ENCODE peak calls at places on chromosome 5, in nine cellular contexts. V is AG04450, E is body of pancreas, U is choroid plexus epithelial cell, L is prostate gland, F is spleen, S is PC-3, A is gastrocnemius medialis, T is transverse colon. N is an unnamed sample.

GRCh38 chr5:31733365-31733764 is 94.4 kb downstream of the PDZD2 start:
- DNase-seq in V (no peak), E (no peak), U (no peak), L (no peak), F (no peak), S (peak), A (no peak), T (no peak), N (no peak)

GRCh38 chr5:88785396-88786216 is 97.4 kb downstream of the MEF2C start:
- DNase-seq in V (peak), E (peak), U (peak), L (peak), F (no peak), S (peak), A (peak), T (peak), N (peak)

GRCh38 chr5:179217356-179217755 is 127.9 kb downstream of the ADAMTS2 start:
- DNase-seq in V (no peak), E (no peak), U (peak), L (no peak), F (no peak), S (no peak), A (no peak), T (no peak), N (no peak)

GRCh38 chr5:33650911-33651310 is 210.1 kb downstream of the TARS1 start:
- DNase-seq in V (no peak), E (no peak), U (peak), L (no peak), F (no peak), S (peak), A (no peak), T (no peak), N (no peak)

GRCh38 chr5:126481243-126481642 is 58.0 kb downstream of the GRAMD2B start:
- DNase-seq in V (peak), E (no peak), U (peak), L (no peak), F (no peak), S (no peak), A (no peak), T (no peak), N (no peak)

GRCh38 chr5:71632168-71632567 is 45.0 kb downstream of the MCCC2 start:
- DNase-seq in V (no peak), E (no peak), U (no peak), L (peak), F (no peak), S (peak), A (no peak), T (no peak), N (no peak)

GRCh38 chr5:43007246-43007910 is 32.7 kb downstream of the ANXA2R start:
- DNase-seq in V (peak), E (peak), U (peak), L (peak), F (peak), S (peak), A (no peak), T (peak), N (peak)

GRCh38 chr5:98927988-98928801 is 612 bp downstream of the CHD1 start:
- DNase-seq in V (no peak), E (peak), U (peak), L (peak), F (no peak), S (peak), A (peak), T (peak), N (peak)

GRCh38 chr5:69004127-69004526 is 89.7 kb upstream of the SLC30A5 start:
- DNase-seq in V (no peak), E (no peak), U (no peak), L (no peak), F (no peak), S (no peak), A (no peak), T (no peak), N (no peak)

GRCh38 chr5:116130471-116130870 is 45.6 kb downstream of the COMMD10 start:
- DNase-seq in V (no peak), E (no peak), U (peak), L (no peak), F (no peak), S (peak), A (no peak), T (no peak), N (peak)

GRCh38 chr5:134575316-134575715 is 49.8 kb downstream of the JADE2 start:
- DNase-seq in V (no peak), E (no peak), U (no peak), L (no peak), F (no peak), S (no peak), A (no peak), T (no peak), N (no peak)

GRCh38 chr5:135331612-135332011 is 67.4 kb downstream of the MACROH2A1 start:
- DNase-seq in V (no peak), E (no peak), U (no peak), L (no peak), F (no peak), S (no peak), A (no peak), T (no peak), N (no peak)

GRCh38 chr5:72146056-72146455 is 38.8 kb downstream of the MAP1B start:
- DNase-seq in V (no peak), E (no peak), U (no peak), L (no peak), F (no peak), S (no peak), A (no peak), T (no peak), N (no peak)

GRCh38 chr5:154610321-154611154 is 132.5 kb upstream of the HAND1 start:
- DNase-seq in V (peak), E (peak), U (peak), L (peak), F (peak), S (peak), A (peak), T (peak), N (peak)

GRCh38 chr5:164115420-164115819 is 610.0 kb downstream of the MAT2B start:
- DNase-seq in V (no peak), E (no peak), U (no peak), L (no peak), F (no peak), S (peak), A (no peak), T (no peak), N (no peak)

GRCh38 chr5:78065663-78066062 is 228.8 kb downstream of the AP3B1 start:
- DNase-seq in V (no peak), E (no peak), U (no peak), L (no peak), F (no peak), S (peak), A (no peak), T (no peak), N (no peak)

DNA sequence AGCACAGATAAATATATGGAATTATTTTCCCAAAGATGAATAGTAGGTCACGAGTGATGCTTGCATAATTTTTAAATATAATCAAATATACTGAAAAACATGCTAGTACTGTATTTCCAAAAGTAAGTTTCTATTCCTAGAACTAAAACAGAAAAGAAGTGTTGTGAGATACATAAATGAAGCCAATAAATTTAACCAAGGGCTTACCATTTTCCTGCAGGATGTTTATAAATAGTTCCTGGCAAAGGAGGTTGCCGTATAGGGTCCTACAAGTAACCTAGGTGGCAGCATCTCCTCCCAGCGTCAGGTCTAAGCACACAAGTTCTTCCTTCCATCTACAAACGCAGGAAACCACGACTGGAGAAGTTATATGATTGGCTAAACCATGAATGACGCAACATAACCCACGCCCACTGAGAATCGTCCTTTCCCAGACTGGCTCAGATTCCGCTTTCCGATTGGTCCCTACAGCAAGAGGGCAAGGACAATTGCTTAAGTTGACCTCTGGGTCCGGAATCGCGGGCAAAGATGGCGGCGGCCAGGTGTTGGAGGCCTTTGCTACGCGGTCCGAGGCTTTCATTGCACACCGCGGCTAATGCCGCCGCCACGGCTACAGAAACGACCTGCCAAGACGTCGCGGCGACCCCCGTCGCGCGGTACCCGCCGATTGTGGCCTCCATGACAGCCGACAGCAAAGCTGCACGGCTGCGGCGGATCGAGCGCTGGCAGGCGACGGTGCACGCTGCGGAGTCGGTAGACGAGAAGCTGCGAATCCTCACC is at the start of gene MRPS30:
- DNase-seq in V (peak), E (peak), U (peak), L (peak), F (peak), S (peak), A (peak), T (peak), N (peak)
- TF ChIP-seq CTCF in V (peak), E (peak), U (peak), L (peak), F (peak), S (peak), A (no peak), T (no peak), N (peak)

DNA sequence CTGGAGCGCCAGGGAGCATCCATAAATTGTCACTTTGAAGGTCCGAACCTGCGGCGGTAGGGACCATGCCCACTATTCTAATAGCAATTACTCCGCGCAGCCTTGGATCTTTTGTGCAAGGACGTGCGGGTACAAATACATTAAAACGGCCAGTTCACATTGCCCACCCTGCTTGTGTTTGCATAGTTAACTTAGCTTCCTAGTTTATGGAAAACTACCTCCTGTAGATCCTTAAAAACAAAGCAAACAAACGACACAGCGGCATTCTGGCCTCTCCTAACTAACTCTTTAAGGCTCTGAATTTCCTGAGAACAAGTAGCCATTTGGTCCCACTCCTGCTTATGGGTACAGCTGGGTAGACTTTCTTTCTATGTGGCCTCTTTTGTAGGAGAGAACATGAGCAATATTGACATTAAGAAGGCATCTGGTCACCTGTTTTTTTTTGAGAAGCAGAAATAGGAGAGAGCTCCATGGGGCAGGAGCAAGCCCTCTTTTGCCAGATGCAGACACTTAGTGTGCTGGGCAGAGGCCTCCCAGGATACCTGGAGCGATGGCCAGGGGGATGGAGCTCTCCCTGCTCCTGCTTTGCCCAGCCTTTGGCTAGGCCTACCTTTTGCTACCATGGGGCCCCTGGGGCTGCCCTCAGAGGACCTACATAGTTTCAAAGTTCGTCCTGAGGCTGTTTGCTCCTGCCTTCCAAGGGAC is 2.1 kb upstream of the STC2 start:
- DNase-seq in V (no peak), E (no peak), U (no peak), L (no peak), F (no peak), S (peak), A (no peak), T (no peak), N (no peak)
- H3K4me3 ChIP-seq in V (no peak), E (no peak), U (peak), L (no peak), F (no peak), S (peak), A (no peak), T (no peak), N (no peak)

DNA sequence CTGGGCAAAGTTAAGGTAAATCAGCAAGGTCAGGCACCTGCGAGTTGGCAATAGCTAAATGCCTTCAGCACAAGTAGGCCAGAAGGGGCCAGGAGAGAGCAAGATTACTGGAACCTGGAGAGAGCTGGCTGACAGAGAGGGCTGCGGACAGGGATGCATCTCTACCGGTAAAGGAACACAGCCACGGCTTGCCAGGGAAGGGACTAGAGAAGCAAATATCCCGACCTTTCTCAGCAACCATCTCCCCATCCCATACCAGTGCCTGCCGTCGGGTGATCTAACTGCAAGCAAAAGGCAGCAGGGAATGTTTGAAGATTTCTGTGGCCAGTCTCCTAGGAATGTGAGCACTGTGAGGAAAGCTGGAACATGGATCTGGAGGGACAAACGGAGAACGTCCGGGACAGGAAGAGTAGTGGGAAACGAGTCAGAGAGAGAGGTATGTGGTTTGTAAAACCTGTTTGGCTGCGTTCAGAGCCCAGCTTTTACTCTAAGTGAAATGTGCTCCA is 15.9 kb upstream of the ABLIM3 start:
- DNase-seq in V (no peak), E (peak), U (peak), L (peak), F (no peak), S (peak), A (no peak), T (no peak), N (no peak)
- TF ChIP-seq CTCF in V (peak), E (peak), U (peak), L (no peak), F (no peak), S (peak), A (no peak), T (no peak), N (peak)

GRCh38 chr5:145246379-145246778 is 588.8 kb downstream of the PRELID2 start:
- DNase-seq in V (no peak), E (no peak), U (no peak), L (no peak), F (no peak), S (no peak), A (no peak), T (no peak), N (no peak)

GRCh38 chr5:145245354-145245753 is 589.8 kb downstream of the PRELID2 start:
- DNase-seq in V (no peak), E (no peak), U (peak), L (no peak), F (no peak), S (no peak), A (no peak), T (no peak), N (peak)

GRCh38 chr5:145246961-145247744 is 588.0 kb downstream of the PRELID2 start:
- DNase-seq in V (no peak), E (no peak), U (peak), L (no peak), F (no peak), S (peak), A (no peak), T (no peak), N (peak)

GRCh38 chr5:145244788-145245187 is 590.4 kb downstream of the PRELID2 start:
- DNase-seq in V (no peak), E (no peak), U (peak), L (no peak), F (no peak), S (peak), A (no peak), T (no peak), N (peak)

DNA sequence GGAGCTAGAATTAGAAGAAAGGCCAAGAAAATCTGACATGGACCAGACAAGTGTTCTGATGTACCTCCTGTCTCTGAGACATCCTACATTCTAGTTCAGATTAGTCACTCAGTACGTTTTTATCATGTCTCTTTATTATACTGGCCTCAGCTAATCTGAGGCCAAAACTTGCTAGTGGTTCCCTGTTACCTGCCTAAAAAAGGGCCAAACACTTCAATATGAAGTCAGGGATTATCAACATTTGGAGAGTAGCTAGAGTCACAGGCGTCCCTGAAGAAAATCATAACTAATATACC is 587.4 kb downstream of the PRELID2 start:
- DNase-seq in V (no peak), E (no peak), U (no peak), L (no peak), F (no peak), S (no peak), A (no peak), T (no peak), N (no peak)
- H3K4me3 ChIP-seq in V (no peak), E (no peak), U (no peak), L (no peak), F (no peak), S (no peak), A (no peak), T (no peak), N (no peak)

GRCh38 chr5:132419517-132420468 is 50.3 kb downstream of the SLC22A5 start:
- DNase-seq in V (peak), E (peak), U (peak), L (peak), F (peak), S (peak), A (peak), T (peak), N (peak)
- TF ChIP-seq CTCF in V (peak), E (peak), U (peak), L (peak), F (peak), S (peak), A (peak), T (peak), N (peak)

GRCh38 chr5:172319708-172320441 is 36.3 kb upstream of the UBTD2 start:
- DNase-seq in V (no peak), E (no peak), U (no peak), L (no peak), F (no peak), S (no peak), A (no peak), T (no peak), N (peak)
- H3K4me3 ChIP-seq in V (no peak), E (no peak), U (no peak), L (no peak), F (no peak), S (no peak), A (no peak), T (no peak), N (no peak)

N was measured in fibroblast of the aortic adventitia.